ENCODE peak calls at places on chromosomes 1 and 21, in nine cellular contexts. C is CD14-positive monocyte; Z is ovary; I is glutamatergic neuron; P is fibroblast of pulmonary artery; R is activated T-helper 1 cell treated with anti-CD3 and anti-CD28 coated beads, Interleukin-12 subunit alpha, Interleukin-12 subunit beta, Interleukin-2, Interleukin-4 antibody, amounts not matched to agents 30 ng/mL and 10 ng/mL and 1 ng/mL, durations not matched to agents 14 hours and 24 hours and 36 hours; Y is NCI-H2081; V is activated naive CD8-positive, alpha-beta T cell treated with anti-CD3 and anti-CD28 coated beads for 36 hours; K is neural progenitor cell. T is an unnamed sample.

GRCh38 chr1:60620107-60620506 is 462.3 kb upstream of the NFIA start:
- DNase-seq in V (no peak), I (no peak), Y (no peak), R (no peak), C (no peak), Z (no peak), K (no peak), P (no peak), T (no peak)

GRCh38 chr1:51976831-51977602 is 13.5 kb downstream of the RAB3B start:
- DNase-seq in P (no peak), Z (no peak), R (no peak), C (no peak), Y (peak), V (no peak), I (no peak), K (no peak), T (no peak)

GRCh38 chr1:57850572-57850971 is 426.7 kb upstream of the DAB1 start:
- DNase-seq in Y (no peak), C (no peak), K (no peak), Z (no peak), R (no peak), P (no peak), V (no peak), I (no peak), T (no peak)

GRCh38 chr1:78165816-78166215 is 120.0 kb downstream of the GIPC2 start:
- DNase-seq in P (no peak), R (no peak), K (no peak), V (no peak), Z (no peak), Y (no peak), C (no peak), I (no peak), T (no peak)

GRCh38 chr21:27154451-27155129 is 187.7 kb upstream of the ADAMTS5 start:
- DNase-seq in I (no peak), P (peak), C (no peak), V (no peak), R (no peak), K (no peak), Y (no peak), Z (peak), T (no peak)

GRCh38 chr1:110561631-110562030 is 42.7 kb upstream of the KCNA10 start:
- DNase-seq in K (no peak), Y (no peak), Z (no peak), C (no peak), R (no peak), P (no peak), I (no peak), V (no peak), T (no peak)

GRCh38 chr1:33429846-33430750 is 797 bp downstream of the PHC2 start:
- DNase-seq in Z (peak), V (peak), P (no peak), R (no peak), I (peak), C (peak), K (peak), Y (no peak), T (no peak)

GRCh38 chr1:30001011-30001410 is 722.4 kb downstream of the MATN1 start:
- DNase-seq in I (no peak), Y (no peak), R (no peak), Z (no peak), V (no peak), C (no peak), K (no peak), P (no peak), T (no peak)

GRCh38 chr1:150221552-150221951 is 14.4 kb downstream of the ANP32E start:
- DNase-seq in P (peak), Z (no peak), R (no peak), C (no peak), I (no peak), K (no peak), V (no peak), Y (peak), T (no peak)

GRCh38 chr1:212437179-212437798 is 4.6 kb downstream of the NENF start:
- DNase-seq in R (no peak), K (no peak), I (no peak), V (peak), Z (no peak), Y (no peak), P (no peak), C (no peak), T (no peak)

GRCh38 chr1:115771847-115772457 is 3.4 kb upstream of the CASQ2 start:
- DNase-seq in K (peak), I (peak), Z (peak), Y (peak), P (peak), R (no peak), V (peak), C (no peak), T (peak)

GRCh38 chr1:90809093-90809492 is 92.0 kb upstream of the BARHL2 start:
- DNase-seq in Y (no peak), P (no peak), V (no peak), C (no peak), I (no peak), K (no peak), R (no peak), Z (no peak), T (no peak)

GRCh38 chr1:182299728-182300581 is 91.6 kb downstream of the GLUL start:
- DNase-seq in C (peak), Y (no peak), I (no peak), R (peak), V (no peak), K (peak), Z (peak), P (peak), T (no peak)

GRCh38 chr1:212671342-212672031 is 28.2 kb downstream of the BATF3 start:
- DNase-seq in P (peak), K (no peak), Y (peak), V (no peak), I (no peak), Z (no peak), R (no peak), C (peak), T (no peak)

GRCh38 chr1:16612332-16613172 is 812 bp downstream of the NBPF1 start:
- DNase-seq in R (peak), I (peak), K (peak), V (peak), Z (peak), Y (no peak), P (peak), C (peak), T (no peak)

GRCh38 chr1:67802565-67802964 is 30.7 kb downstream of the GNG12 start:
- DNase-seq in Z (no peak), V (no peak), Y (no peak), P (no peak), K (no peak), R (no peak), C (no peak), I (no peak), T (no peak)

GRCh38 chr1:67489643-67490042 is 59.4 kb upstream of the SERBP1 start:
- DNase-seq in I (no peak), V (peak), R (no peak), Z (no peak), K (peak), Y (no peak), P (peak), C (no peak), T (no peak)

GRCh38 chr21:42263591-42264131 is 44.7 kb downstream of the ABCG1 start:
- DNase-seq in P (peak), Y (no peak), C (peak), R (no peak), V (no peak), K (peak), Z (no peak), I (peak), T (no peak)

GRCh38 chr1:206510371-206510770 is 3.0 kb downstream of the RASSF5 start:
- DNase-seq in Y (no peak), C (no peak), P (no peak), K (no peak), Z (no peak), R (no peak), I (no peak), V (no peak), T (no peak)

GRCh38 chr1:30475966-30476365 is 247.4 kb downstream of the MATN1 start:
- DNase-seq in C (no peak), Y (no peak), Z (no peak), I (no peak), K (no peak), R (no peak), P (no peak), V (no peak), T (no peak)

GRCh38 chr1:20248954-20249612 is 41.6 kb upstream of the VWA5B1 start:
- DNase-seq in I (no peak), P (no peak), K (no peak), Z (no peak), Y (no peak), C (no peak), V (peak), R (peak), T (no peak)

GRCh38 chr1:212182585-212182984 is 102.6 kb upstream of the PPP2R5A start:
- DNase-seq in Y (no peak), P (no peak), Z (no peak), C (no peak), V (no peak), R (no peak), I (no peak), K (no peak), T (no peak)

GRCh38 chr1:245292571-245292970 is 137.8 kb downstream of the KIF26B start:
- DNase-seq in Y (no peak), K (no peak), I (no peak), Z (no peak), C (peak), V (no peak), R (no peak), P (no peak), T (no peak)

GRCh38 chr1:22326931-22327330 is 124.7 kb upstream of the ZBTB40 start:
- DNase-seq in C (no peak), I (no peak), P (no peak), Z (no peak), Y (no peak), K (no peak), R (no peak), V (no peak), T (no peak)

GRCh38 chr1:3237994-3238704 is 169.1 kb downstream of the PRDM16 start:
- DNase-seq in K (no peak), Y (no peak), P (no peak), C (no peak), Z (no peak), R (no peak), I (no peak), V (no peak), T (no peak)

GRCh38 chr1:66360285-66360724 is 173.6 kb upstream of the SGIP1 start:
- DNase-seq in K (no peak), Z (no peak), C (no peak), P (no peak), V (no peak), I (no peak), Y (no peak), R (no peak), T (peak)

GRCh38 chr21:32806810-32807386 is 35.3 kb upstream of the PAXBP1 start:
- DNase-seq in K (no peak), Z (no peak), C (no peak), V (peak), I (no peak), P (peak), R (no peak), Y (no peak), T (no peak)

GRCh38 chr1:116127123-116127847 is 16.1 kb downstream of the MAB21L3 start:
- DNase-seq in C (no peak), Z (no peak), V (no peak), Y (no peak), K (no peak), R (no peak), I (no peak), P (no peak), T (no peak)

GRCh38 chr1:91900538-91900937 is 14.6 kb upstream of the TGFBR3 start:
- DNase-seq in V (no peak), I (no peak), Y (no peak), R (no peak), Z (no peak), K (no peak), P (peak), C (no peak), T (no peak)

GRCh38 chr1:30045304-30046090 is 677.9 kb downstream of the MATN1 start:
- DNase-seq in V (no peak), K (no peak), Y (no peak), C (no peak), I (no peak), R (no peak), Z (no peak), P (no peak), T (no peak)